ENCODE peak calls at places on chromosomes 12 and 14, in eight cellular contexts. J is endodermal cell, Z is fibroblast of lung, B is fibroblast of pulmonary artery, F is DND-41, K is cardiac muscle cell, O is stomach, G is ovary. I is an unnamed sample.

GRCh38 chr12:121581681-121582439 is 1.0 kb upstream of the KDM2B start:
- DNase-seq in O (peak; percentile 36), G (peak; percentile 48), Z (peak; percentile 66), K (peak; percentile 46), B (peak; percentile 44), F (no peak), J (peak; percentile 72), I (no peak)

GRCh38 chr12:109839444-109839843 is 6.2 kb upstream of the TRPV4 start:
- DNase-seq in Z (no peak), J (no peak), O (no peak), F (no peak), G (no peak), B (no peak), K (no peak), I (no peak)

GRCh38 chr12:32217354-32218310 is 111.0 kb downstream of the BICD1 start:
- DNase-seq in F (no peak), G (no peak), O (no peak), K (no peak), Z (peak; percentile 31), J (no peak), B (peak; percentile 63), I (no peak)

GRCh38 chr12:98373982-98374381 is 141.4 kb upstream of the TMPO start:
- DNase-seq in B (peak; percentile 18), K (no peak), Z (no peak), J (peak; percentile 57), G (no peak), F (peak; percentile 12), O (no peak), I (no peak)

GRCh38 chr12:53048033-53048779 is 1.7 kb upstream of the TNS2 start:
- DNase-seq in G (peak; percentile 76), Z (no peak), O (peak; percentile 76), K (no peak), F (no peak), B (no peak), J (peak; percentile 93), I (no peak)

GRCh38 chr14:99975190-99975589 is 90.0 kb upstream of the EVL start:
- DNase-seq in J (no peak), B (no peak), F (no peak), K (no peak), O (no peak), Z (no peak), G (no peak), I (no peak)

GRCh38 chr12:46209914-46210834 is 58.7 kb downstream of the SLC38A1 start:
- DNase-seq in F (peak; percentile 54), K (peak; percentile 37), O (peak; percentile 63), Z (no peak), G (no peak), J (peak; percentile 57), B (peak; percentile 82), I (no peak)

GRCh38 chr14:100261621-100262020 is 22.7 kb downstream of the YY1 start:
- DNase-seq in G (no peak), O (no peak), K (no peak), Z (no peak), J (no peak), B (no peak), F (no peak), I (no peak)

GRCh38 chr14:23646648-23647549 is 10.7 kb downstream of the DHRS2 start:
- DNase-seq in J (no peak), B (no peak), K (no peak), Z (no peak), O (no peak), F (no peak), G (no peak), I (no peak)

GRCh38 chr12:119334459-119335170 is at the start of gene CCDC60:
- DNase-seq in K (peak; percentile 92), G (peak; percentile 31), F (no peak), B (no peak), O (peak; percentile 41), Z (no peak), J (peak; percentile 98), I (no peak)

GRCh38 chr12:6963741-6964446 is 6.6 kb downstream of the PHB2 start:
- DNase-seq in J (peak; percentile 74), G (peak; percentile 55), F (no peak), B (no peak), K (no peak), Z (no peak), O (no peak), I (no peak)

GRCh38 chr14:100765991-100766390 is 39.3 kb downstream of the DLK1 start:
- DNase-seq in J (peak; percentile 22), K (no peak), O (no peak), Z (no peak), G (peak; percentile 11), F (no peak), B (no peak), I (no peak)

GRCh38 chr12:8018666-8019581 is 13.6 kb upstream of the FOXJ2 start:
- DNase-seq in J (peak; percentile 98), K (peak; percentile 82), G (no peak), Z (no peak), O (no peak), B (no peak), F (peak; percentile 61), I (no peak)

GRCh38 chr14:104967414-104968152 is 10.6 kb downstream of the AHNAK2 start:
- DNase-seq in O (peak; percentile 64), F (no peak), Z (peak; percentile 52), K (peak; percentile 49), B (peak; percentile 40), J (peak; percentile 85), G (peak; percentile 61), I (no peak)

GRCh38 chr12:1500095-1500801 is 94.1 kb downstream of the FBXL14 start:
- DNase-seq in B (peak; percentile 69), O (no peak), Z (peak; percentile 88), K (no peak), G (no peak), F (no peak), J (no peak), I (no peak)

GRCh38 chr14:77067632-77068514 is 30.2 kb upstream of the CIPC start:
- DNase-seq in G (peak; percentile 80), K (peak; percentile 76), B (peak; percentile 74), J (peak; percentile 93), Z (peak; percentile 65), F (peak; percentile 57), O (peak; percentile 81), I (no peak)

GRCh38 chr12:127238061-127238460 is 1028.9 kb upstream of the TMEM132C start:
- DNase-seq in O (no peak), K (no peak), G (no peak), J (no peak), Z (no peak), F (no peak), B (peak; percentile 42), I (no peak)

GRCh38 chr12:4202918-4203317 is 70.6 kb upstream of the CCND2 start:
- DNase-seq in Z (no peak), O (no peak), F (no peak), G (no peak), J (no peak), B (no peak), K (no peak), I (no peak)

GRCh38 chr12:122873540-122873939 is 22.4 kb downstream of the VPS37B start:
- DNase-seq in Z (no peak), J (peak; percentile 47), F (no peak), B (no peak), G (no peak), K (no peak), O (peak; percentile 22), I (no peak)

GRCh38 chr12:95551305-95551704 is at the start of gene USP44:
- DNase-seq in G (no peak), B (no peak), J (peak; percentile 90), F (peak; percentile 83), K (peak; percentile 13), O (no peak), Z (no peak), I (no peak)

GRCh38 chr14:61386173-61386772 is 64.9 kb downstream of the PRKCH start:
- DNase-seq in J (no peak), G (no peak), F (no peak), O (no peak), K (no peak), B (no peak), Z (no peak), I (no peak)

GRCh38 chr12:14577344-14577743 is 9.7 kb upstream of the PLBD1 start:
- DNase-seq in J (no peak), O (no peak), Z (no peak), K (no peak), B (no peak), G (no peak), F (no peak), I (no peak)

GRCh38 chr12:69405466-69405865 is 45.9 kb downstream of the YEATS4 start:
- DNase-seq in O (no peak), K (no peak), J (no peak), F (no peak), B (peak; percentile 97), Z (peak; percentile 87), G (no peak), I (peak; percentile 95)

GRCh38 chr14:89619616-89620273 is 202.7 kb upstream of the FOXN3 start:
- DNase-seq in J (no peak), Z (no peak), K (no peak), G (no peak), B (no peak), F (no peak), O (no peak), I (no peak)

GRCh38 chr12:12405882-12406281 is 49.0 kb downstream of the BORCS5 start:
- DNase-seq in Z (no peak), G (no peak), F (no peak), O (peak; percentile 92), B (no peak), J (no peak), K (no peak), I (peak; percentile 93)

DNA sequence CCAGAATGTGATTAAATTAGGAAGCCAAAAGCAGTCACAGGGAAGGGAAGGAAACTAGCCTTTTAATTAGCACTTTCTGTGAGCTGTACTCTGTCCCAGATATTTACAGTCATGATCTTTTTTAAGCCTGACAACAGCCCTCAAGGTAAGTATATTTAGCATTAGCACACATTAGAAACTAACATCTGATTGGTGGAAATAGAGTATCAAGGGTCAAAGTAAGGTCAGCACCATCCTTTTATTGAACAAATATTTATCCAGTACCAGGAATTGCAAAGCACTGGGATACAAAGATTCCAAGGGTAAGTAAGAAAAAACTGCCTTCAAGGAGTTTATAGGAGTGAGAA is 28.2 kb downstream of the RPGRIP1 start:
- DNase-seq in B (no peak), G (no peak), J (no peak), K (peak; percentile 12), O (no peak), Z (no peak), F (no peak), I (peak; percentile 4)
- H3K4me3 ChIP-seq in B (no peak overlapping the region), G (peak overlapping the region; percentile 2), J (peak overlapping the region; percentile 79), K (peak overlapping the region; percentile 27), O (peak overlapping the region; percentile 43), Z (no peak overlapping the region), F (no peak overlapping the region), I (peak overlapping the region; percentile 45)

GRCh38 chr14:35687335-35687939 is 121.7 kb downstream of the RALGAPA1 start:
- DNase-seq in Z (peak; percentile 73), B (peak; percentile 78), J (peak; percentile 62), F (peak; percentile 47), O (no peak), G (no peak), K (peak; percentile 66), I (peak; percentile 13)
- TF ChIP-seq CTCF in Z (peak; percentile 83), B (peak; percentile 90), J (peak; percentile 95), F (peak; percentile 92), O (no peak), G (peak; percentile 19), K (peak; percentile 79), I (peak; percentile 82)

GRCh38 chr12:106767954-106768501 is 6.5 kb upstream of the RIC8B start:
- DNase-seq in J (peak; percentile 88), O (no peak), F (no peak), Z (peak; percentile 39), B (peak; percentile 64), G (peak; percentile 48), K (no peak), I (peak; percentile 62)
- H3K4me3 ChIP-seq in J (no peak overlapping the region), O (no peak overlapping the region), F (no peak overlapping the region), Z (no peak overlapping the region), B (no peak overlapping the region), G (no peak overlapping the region), K (no peak overlapping the region), I (no peak overlapping the region)

GRCh38 chr12:132236930-132237771 is 92.2 kb downstream of the GALNT9 start:
- DNase-seq in B (no peak), G (no peak), F (no peak), J (no peak), K (no peak), O (no peak), Z (no peak), I (no peak)
- TF ChIP-seq CTCF in B (no peak), G (no peak), F (no peak), J (no peak), K (no peak), O (no peak), Z (no peak), I (no peak)

I was measured in retinal pigment epithelial cell.